ENCODE peak calls at places on chromosomes 13 and 19, in six cellular contexts. One of them, this sample, is unnamed.

GRCh38 chr13:94192576-94192975 is 286.9 kb downstream of the DCT start:
- DNase-seq in HCT116: no peak
- DNase-seq in HepG2: peak
- DNase-seq in K562: peak
- DNase-seq in SK-N-SH: no peak
- DNase-seq in H1: no peak
- DNase-seq in this sample: no peak

GRCh38 chr13:109500146-109500773 is 286.1 kb downstream of the IRS2 start:
- DNase-seq in SK-N-SH: peak
- DNase-seq in K562: peak
- DNase-seq in H1: no peak
- DNase-seq in HCT116: no peak
- DNase-seq in HepG2: no peak
- DNase-seq in this sample: no peak

GRCh38 chr19:51607920-51608562 is 22.2 kb downstream of the SIGLEC5 start:
- DNase-seq in K562: peak
- DNase-seq in HepG2: peak
- DNase-seq in HCT116: peak
- DNase-seq in H1: peak
- DNase-seq in SK-N-SH: no peak
- DNase-seq in this sample: peak

GRCh38 chr13:93227906-93228801 is 1.5 kb downstream of the GPC6 start:
- DNase-seq in HepG2: peak
- DNase-seq in HCT116: no peak
- DNase-seq in H1: no peak
- DNase-seq in SK-N-SH: peak
- DNase-seq in K562: peak
- DNase-seq in this sample: peak

GRCh38 chr19:4379383-4380253 is 20.7 kb downstream of the SH3GL1 start:
- DNase-seq in HepG2: no peak
- DNase-seq in H1: no peak
- DNase-seq in K562: no peak
- DNase-seq in SK-N-SH: peak
- DNase-seq in HCT116: no peak
- DNase-seq in this sample: no peak

GRCh38 chr13:69331245-69331644 is 776.4 kb upstream of the ATXN8OS start:
- DNase-seq in SK-N-SH: peak
- DNase-seq in HCT116: no peak
- DNase-seq in HepG2: no peak
- DNase-seq in K562: peak
- DNase-seq in H1: no peak
- DNase-seq in this sample: no peak

GRCh38 chr13:40478775-40479174 is 187.7 kb downstream of the FOXO1 start:
- DNase-seq in HepG2: no peak
- DNase-seq in H1: no peak
- DNase-seq in HCT116: no peak
- DNase-seq in K562: no peak
- DNase-seq in SK-N-SH: no peak
- DNase-seq in this sample: no peak

GRCh38 chr13:105442941-105443340 is 1092.5 kb downstream of the EFNB2 start:
- DNase-seq in SK-N-SH: no peak
- DNase-seq in HCT116: peak
- DNase-seq in HepG2: no peak
- DNase-seq in K562: no peak
- DNase-seq in H1: no peak
- DNase-seq in this sample: no peak

GRCh38 chr19:741506-742131 is 9.3 kb upstream of the MISP start:
- DNase-seq in HepG2: peak
- DNase-seq in SK-N-SH: peak
- DNase-seq in H1: peak
- DNase-seq in HCT116: no peak
- DNase-seq in K562: peak
- DNase-seq in this sample: no peak

GRCh38 chr13:43077906-43078305 is 54.5 kb downstream of the DNAJC15 start:
- DNase-seq in HepG2: no peak
- DNase-seq in SK-N-SH: no peak
- DNase-seq in HCT116: no peak
- DNase-seq in K562: no peak
- DNase-seq in H1: no peak
- DNase-seq in this sample: no peak

GRCh38 chr19:4957981-4958380 is 10.9 kb upstream of the KDM4B start:
- DNase-seq in HCT116: no peak
- DNase-seq in SK-N-SH: no peak
- DNase-seq in H1: no peak
- DNase-seq in K562: no peak
- DNase-seq in HepG2: no peak
- DNase-seq in this sample: no peak

GRCh38 chr19:40217027-40217810 is 965 bp downstream of the TTC9B start:
- DNase-seq in HepG2: no peak
- DNase-seq in K562: peak
- DNase-seq in SK-N-SH: peak
- DNase-seq in H1: peak
- DNase-seq in HCT116: peak
- DNase-seq in this sample: no peak

GRCh38 chr19:43527860-43528622 is 1.0 kb upstream of the ETHE1 start:
- DNase-seq in HCT116: no peak
- DNase-seq in HepG2: no peak
- DNase-seq in SK-N-SH: no peak
- DNase-seq in H1: no peak
- DNase-seq in K562: no peak
- DNase-seq in this sample: no peak

GRCh38 chr19:5484398-5485285 is 29.4 kb downstream of the ZNRF4 start:
- DNase-seq in K562: no peak
- DNase-seq in H1: no peak
- DNase-seq in HCT116: no peak
- DNase-seq in HepG2: peak
- DNase-seq in SK-N-SH: peak
- DNase-seq in this sample: no peak

GRCh38 chr13:52994865-52995264 is 33.7 kb upstream of the OLFM4 start:
- DNase-seq in SK-N-SH: no peak
- DNase-seq in H1: no peak
- DNase-seq in HCT116: no peak
- DNase-seq in K562: no peak
- DNase-seq in HepG2: no peak
- DNase-seq in this sample: no peak

GRCh38 chr19:14366529-14366928 is 14.7 kb upstream of the ADGRE5 start:
- DNase-seq in H1: peak
- DNase-seq in HepG2: peak
- DNase-seq in SK-N-SH: peak
- DNase-seq in HCT116: peak
- DNase-seq in K562: peak
- DNase-seq in this sample: no peak

GRCh38 chr13:21075303-21076264 is 14.2 kb upstream of the LATS2 start:
- DNase-seq in H1: no peak
- DNase-seq in HCT116: no peak
- DNase-seq in HepG2: no peak
- DNase-seq in K562: no peak
- DNase-seq in SK-N-SH: peak
- DNase-seq in this sample: no peak

GRCh38 chr19:2546128-2547032 is 70.5 kb downstream of the GADD45B start:
- DNase-seq in HepG2: peak
- DNase-seq in K562: no peak
- DNase-seq in SK-N-SH: no peak
- DNase-seq in HCT116: no peak
- DNase-seq in H1: no peak
- DNase-seq in this sample: no peak

GRCh38 chr13:100022798-100023197 is 41.2 kb downstream of the ZIC2 start:
- DNase-seq in SK-N-SH: no peak
- DNase-seq in HepG2: no peak
- DNase-seq in HCT116: no peak
- DNase-seq in K562: no peak
- DNase-seq in H1: no peak
- DNase-seq in this sample: no peak

GRCh38 chr19:9431475-9431874 is 3.9 kb downstream of the ZNF266 start:
- DNase-seq in HepG2: no peak
- DNase-seq in SK-N-SH: peak
- DNase-seq in HCT116: no peak
- DNase-seq in K562: peak
- DNase-seq in H1: peak
- DNase-seq in this sample: no peak

GRCh38 chr19:45889210-45889885 is 3.4 kb upstream of the IRF2BP1 start:
- DNase-seq in SK-N-SH: no peak
- DNase-seq in HepG2: no peak
- DNase-seq in K562: peak
- DNase-seq in H1: no peak
- DNase-seq in HCT116: no peak
- DNase-seq in this sample: no peak

GRCh38 chr19:48698046-48698445 is 2.3 kb downstream of the FUT2 start:
- DNase-seq in HepG2: no peak
- DNase-seq in H1: no peak
- DNase-seq in HCT116: no peak
- DNase-seq in K562: peak
- DNase-seq in SK-N-SH: no peak
- DNase-seq in this sample: peak

GRCh38 chr19:40232949-40233810 is 6.7 kb upstream of the CCNP start:
- DNase-seq in SK-N-SH: no peak
- DNase-seq in H1: no peak
- DNase-seq in K562: no peak
- DNase-seq in HCT116: no peak
- DNase-seq in HepG2: no peak
- DNase-seq in this sample: no peak

GRCh38 chr19:44574201-44574950 is 39.0 kb upstream of the IGSF23 start:
- DNase-seq in H1: no peak
- DNase-seq in SK-N-SH: no peak
- DNase-seq in HepG2: no peak
- DNase-seq in HCT116: no peak
- DNase-seq in K562: no peak
- DNase-seq in this sample: no peak

GRCh38 chr19:18568367-18568766 is 3.3 kb upstream of the UBA52 start:
- DNase-seq in H1: no peak
- DNase-seq in HCT116: no peak
- DNase-seq in HepG2: no peak
- DNase-seq in SK-N-SH: no peak
- DNase-seq in K562: no peak
- DNase-seq in this sample: no peak

GRCh38 chr19:43467730-43468129 is 2.3 kb upstream of the LYPD3 start:
- DNase-seq in HepG2: peak
- DNase-seq in H1: no peak
- DNase-seq in SK-N-SH: no peak
- DNase-seq in K562: no peak
- DNase-seq in HCT116: no peak
- DNase-seq in this sample: no peak

DNA sequence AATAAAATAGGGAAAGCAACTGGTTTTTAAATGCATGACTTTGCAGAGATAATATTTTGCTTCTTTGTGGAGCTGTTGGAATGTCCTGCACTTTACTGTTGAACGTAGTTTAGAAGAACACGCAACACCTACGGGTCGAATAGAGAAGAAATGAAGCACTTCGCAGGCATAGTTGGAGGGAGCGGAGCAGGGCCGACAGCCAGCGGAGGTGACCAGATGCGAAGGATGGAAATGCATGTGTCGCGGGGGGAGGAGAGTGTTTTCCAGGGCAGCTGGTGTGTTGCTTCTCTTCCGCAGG is 846 bp downstream of the CEBPG start:
- DNase-seq in HCT116: no peak
- DNase-seq in HepG2: no peak
- DNase-seq in K562: peak
- DNase-seq in H1: no peak
- DNase-seq in SK-N-SH: peak
- DNase-seq in this sample: no peak
- H3K27ac ChIP-seq in HCT116: peak
- H3K27ac ChIP-seq in HepG2: peak
- H3K27ac ChIP-seq in K562: peak
- H3K27ac ChIP-seq in H1: no peak
- H3K27ac ChIP-seq in SK-N-SH: peak
- H3K27ac ChIP-seq in this sample: peak

DNA sequence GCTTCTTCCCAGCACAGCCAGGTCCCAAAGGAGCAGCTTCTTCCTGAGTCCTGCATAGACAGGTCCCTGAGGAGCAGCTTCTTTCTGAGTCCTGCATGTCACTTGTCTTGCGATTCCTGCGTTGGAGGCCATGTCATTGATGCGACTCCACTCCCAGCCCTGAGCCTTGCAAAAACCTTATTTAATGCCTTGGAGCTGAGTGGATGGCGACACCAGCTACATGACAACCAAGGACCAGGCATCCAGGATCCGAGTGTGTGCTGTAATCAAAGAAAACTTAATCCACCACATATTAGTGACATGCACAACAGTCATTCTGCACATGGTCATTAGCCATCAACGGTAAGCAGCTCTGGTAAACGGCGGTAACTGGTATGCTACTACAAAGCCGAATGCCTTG is 315.8 kb downstream of the TEX29 start:
- DNase-seq in H1: no peak
- DNase-seq in SK-N-SH: no peak
- DNase-seq in HepG2: no peak
- DNase-seq in K562: no peak
- DNase-seq in HCT116: no peak
- DNase-seq in this sample: no peak
- TF ChIP-seq POLR2AphosphoS5 in H1: no peak
- TF ChIP-seq POLR2AphosphoS5 in SK-N-SH: no peak
- TF ChIP-seq POLR2AphosphoS5 in HepG2: no peak
- TF ChIP-seq POLR2AphosphoS5 in K562: no peak
- TF ChIP-seq POLR2AphosphoS5 in HCT116: no peak
- TF ChIP-seq POLR2AphosphoS5 in this sample: no peak

DNA sequence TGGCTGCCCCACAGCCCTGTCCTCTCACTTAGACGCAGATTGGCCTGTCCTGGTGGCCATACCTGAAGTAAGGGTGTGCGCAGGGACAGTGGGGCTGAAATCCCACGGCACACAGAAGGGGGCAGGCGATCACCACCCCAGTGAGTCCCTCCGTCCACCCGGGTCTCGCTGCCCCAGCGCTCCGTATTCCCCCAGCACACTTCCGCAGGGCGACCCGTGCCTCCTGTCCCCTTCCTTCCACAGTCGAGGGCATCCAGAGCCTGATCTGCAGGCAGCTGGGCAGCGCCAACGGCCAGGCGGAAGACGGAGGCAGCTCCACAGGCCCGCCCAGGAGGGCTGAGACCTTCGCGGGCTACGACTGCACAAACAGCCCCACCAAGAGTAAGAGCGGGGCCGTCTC is 25.3 kb downstream of the PEX11G start:
- DNase-seq in HCT116: no peak
- DNase-seq in K562: no peak
- DNase-seq in H1: no peak
- DNase-seq in HepG2: no peak
- DNase-seq in SK-N-SH: no peak
- DNase-seq in this sample: no peak
- H3K9ac ChIP-seq in HCT116: no peak
- H3K9ac ChIP-seq in K562: no peak
- H3K9ac ChIP-seq in H1: no peak
- H3K9ac ChIP-seq in HepG2: no peak
- H3K9ac ChIP-seq in SK-N-SH: no peak
- H3K9ac ChIP-seq in this sample: no peak

GRCh38 chr13:36870050-36870692 is 49.9 kb downstream of the SMAD9 start:
- DNase-seq in SK-N-SH: no peak
- DNase-seq in HepG2: peak
- DNase-seq in HCT116: no peak
- DNase-seq in K562: no peak
- DNase-seq in H1: no peak
- DNase-seq in this sample: no peak

GRCh38 chr13:36875431-36875830 is 44.6 kb downstream of the SMAD9 start:
- DNase-seq in K562: no peak
- DNase-seq in SK-N-SH: no peak
- DNase-seq in H1: no peak
- DNase-seq in HepG2: no peak
- DNase-seq in HCT116: no peak
- DNase-seq in this sample: no peak

GRCh38 chr13:36875955-36876354 is 44.1 kb downstream of the SMAD9 start:
- DNase-seq in SK-N-SH: peak
- DNase-seq in HepG2: no peak
- DNase-seq in HCT116: no peak
- DNase-seq in K562: no peak
- DNase-seq in H1: no peak
- DNase-seq in this sample: no peak

GRCh38 chr13:36872621-36873020 is 47.4 kb downstream of the SMAD9 start:
- DNase-seq in HCT116: no peak
- DNase-seq in H1: no peak
- DNase-seq in K562: no peak
- DNase-seq in HepG2: no peak
- DNase-seq in SK-N-SH: no peak
- DNase-seq in this sample: no peak
- H3K27ac ChIP-seq in HCT116: no peak
- H3K27ac ChIP-seq in H1: no peak
- H3K27ac ChIP-seq in K562: no peak
- H3K27ac ChIP-seq in HepG2: no peak
- H3K27ac ChIP-seq in SK-N-SH: no peak
- H3K27ac ChIP-seq in this sample: no peak